ENCODE peak calls at places on chromosomes 13 and 19, in four cellular contexts. B, J, E and Z are unnamed samples.

GRCh38 chr13:81540777-81541176 is 1199.9 kb upstream of the SPRY2 start:
- DNase-seq in B (peak), J (no peak), E (no peak), Z (peak)

GRCh38 chr19:45881082-45881908 is 4.6 kb downstream of the IRF2BP1 start:
- DNase-seq in B (no peak), J (no peak), E (no peak), Z (no peak)

GRCh38 chr19:31066385-31066784 is 282.9 kb downstream of the TSHZ3 start:
- DNase-seq in B (no peak), J (no peak), E (no peak), Z (no peak)

GRCh38 chr13:98307744-98308524 is 130.9 kb upstream of the RNF113B start:
- DNase-seq in B (no peak), J (no peak), E (no peak), Z (no peak)

GRCh38 chr13:37868691-37869505 is 674 bp downstream of the TRPC4 start:
- DNase-seq in B (no peak), J (no peak), E (no peak), Z (peak)

GRCh38 chr13:71968025-71968424 is 101.0 kb upstream of the DACH1 start:
- DNase-seq in B (no peak), J (no peak), E (no peak), Z (peak)

GRCh38 chr13:65943024-65943423 is 1287.1 kb downstream of the PCDH9 start:
- DNase-seq in B (no peak), J (no peak), E (no peak), Z (no peak)

GRCh38 chr13:36046672-36047071 is 84.5 kb downstream of the DCLK1 start:
- DNase-seq in B (no peak), J (no peak), E (no peak), Z (no peak)

GRCh38 chr13:81058916-81059290 is 718.0 kb upstream of the SPRY2 start:
- DNase-seq in B (no peak), J (no peak), E (no peak), Z (no peak)

GRCh38 chr13:45749026-45749759 is 47.1 kb downstream of the CBY2 start:
- DNase-seq in B (no peak), J (no peak), E (no peak), Z (no peak)

GRCh38 chr13:30457306-30457891 is 8.3 kb downstream of the HMGB1 start:
- DNase-seq in B (no peak), J (no peak), E (no peak), Z (no peak)

DNA sequence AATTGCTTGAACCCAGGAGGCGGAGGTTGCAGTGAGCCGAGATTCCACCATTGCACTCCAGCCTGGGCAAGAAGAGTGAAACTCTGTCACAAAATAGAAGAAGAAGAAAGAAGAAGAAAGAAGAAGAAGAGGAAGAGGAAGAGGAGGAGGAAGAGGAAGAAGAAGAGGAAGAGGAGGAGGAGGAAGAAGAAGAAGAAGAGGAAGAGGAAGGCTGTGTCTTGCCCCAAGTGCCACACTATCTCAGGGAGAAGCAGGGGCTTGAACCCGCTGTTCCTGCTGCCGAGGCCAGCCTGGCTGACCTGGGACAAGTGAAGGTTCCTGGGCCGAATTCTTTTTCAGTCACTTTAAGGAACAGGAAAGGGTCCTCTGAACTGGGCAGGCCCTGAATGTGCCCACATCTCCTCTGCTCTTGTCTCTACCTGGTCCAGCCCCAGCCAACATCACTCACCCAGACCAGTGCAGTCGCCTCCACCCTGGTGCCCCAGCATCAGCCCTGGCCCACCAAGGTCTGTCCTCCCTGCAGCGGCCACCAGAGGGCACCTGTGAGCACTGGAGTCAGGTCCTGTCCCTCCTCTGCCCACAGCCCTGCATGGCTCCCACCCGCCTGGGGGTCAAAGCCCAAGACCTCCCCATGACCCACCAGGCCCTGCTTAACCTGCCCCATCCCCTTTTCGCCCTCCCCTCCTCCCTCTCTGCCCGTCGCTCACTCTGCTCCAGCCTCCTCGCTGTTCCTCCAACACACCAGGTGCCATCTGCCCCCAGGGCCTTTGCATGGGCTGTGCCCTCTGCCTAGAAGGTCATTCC is 20.0 kb downstream of the TICAM1 start:
- DNase-seq in B (peak), J (peak), E (no peak), Z (peak)
- TF ChIP-seq POLR2AphosphoS5 in B (no peak), J (no peak), E (no peak), Z (no peak)

GRCh38 chr19:50772408-50773311 is 2.4 kb downstream of the GPR32 start:
- DNase-seq in B (no peak), J (peak), E (no peak), Z (peak)
- TF ChIP-seq JUNB in B (no peak), J (no peak), E (no peak), Z (no peak)

DNA sequence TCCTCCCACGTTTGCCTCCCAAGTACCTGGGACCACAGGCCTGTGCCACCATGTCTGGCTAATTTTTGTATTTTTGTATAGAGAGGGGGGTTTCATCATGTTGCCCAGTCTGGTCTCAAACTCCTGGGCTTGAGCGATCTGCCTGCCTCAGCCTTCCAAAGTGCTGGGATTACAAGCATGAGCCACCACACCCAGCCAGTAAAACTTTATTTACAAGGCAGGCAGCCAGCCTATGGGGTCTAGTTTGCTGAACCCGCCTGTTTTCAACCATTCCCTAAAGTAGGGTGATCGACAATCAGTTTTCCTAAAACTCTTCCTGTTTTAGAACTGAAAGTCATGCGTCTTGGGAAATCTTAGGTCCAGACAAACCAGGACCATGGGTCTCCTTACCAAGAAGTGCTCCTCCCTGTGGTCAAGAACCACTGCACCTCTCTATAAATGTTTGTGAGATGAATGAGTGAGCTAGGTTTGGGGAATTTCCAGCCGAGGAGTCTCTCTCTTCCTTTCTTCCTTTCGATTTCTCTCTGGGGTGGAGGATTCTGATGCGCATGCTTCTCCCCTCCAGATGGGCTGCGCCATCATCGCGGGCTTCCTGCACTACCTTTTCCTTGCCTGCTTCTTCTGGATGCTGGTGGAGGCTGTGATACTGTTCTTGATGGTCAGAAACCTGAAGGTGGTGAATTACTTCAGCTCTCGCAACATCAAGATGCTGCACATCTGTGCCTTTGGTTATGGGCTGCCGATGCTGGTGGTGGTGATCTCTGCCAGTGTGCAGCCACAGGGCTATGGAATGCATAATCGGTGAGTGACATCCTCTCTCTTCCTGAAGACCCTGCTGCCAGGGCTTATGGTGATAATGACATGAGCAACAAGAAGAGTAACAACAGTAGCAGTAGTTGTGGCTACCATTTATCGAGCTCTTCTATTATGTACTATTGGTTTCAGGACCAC is 38.7 kb downstream of the ADGRE1 start:
- DNase-seq in B (no peak), J (no peak), E (peak), Z (peak)
- TF ChIP-seq CTCF in B (no peak), J (peak), E (peak), Z (no peak)

GRCh38 chr19:2242811-2243210 is 6.2 kb downstream of the SF3A2 start:
- DNase-seq in B (no peak), J (no peak), E (no peak), Z (no peak)
- TF ChIP-seq POLR2AphosphoS5 in B (no peak), J (no peak), E (no peak), Z (no peak)

GRCh38 chr13:53501387-53501786 is 472.8 kb downstream of the OLFM4 start:
- DNase-seq in B (no peak), J (no peak), E (no peak), Z (no peak)
- TF ChIP-seq JUNB in B (no peak), J (no peak), E (peak), Z (no peak)

GRCh38 chr19:42635233-42635539 is 40.5 kb upstream of the CEACAM8 start:
- DNase-seq in B (no peak), J (no peak), E (no peak), Z (no peak)
- TF ChIP-seq CTCF in B (no peak), J (no peak), E (no peak), Z (no peak)

GRCh38 chr19:1956868-1957492 is 16.0 kb downstream of the CSNK1G2 start:
- DNase-seq in B (no peak), J (no peak), E (no peak), Z (peak)
- TF ChIP-seq POLR2AphosphoS5 in B (no peak), J (no peak), E (no peak), Z (no peak)

GRCh38 chr19:47481460-47482052 is 2.5 kb downstream of the KPTN start:
- DNase-seq in B (no peak), J (no peak), E (no peak), Z (no peak)

GRCh38 chr19:47483200-47483599 is 819 bp downstream of the KPTN start:
- DNase-seq in B (no peak), J (no peak), E (no peak), Z (no peak)

GRCh38 chr19:47476438-47476972 is 4.8 kb upstream of the SLC8A2 start:
- DNase-seq in B (no peak), J (no peak), E (no peak), Z (no peak)

GRCh38 chr19:47480658-47481057 is 3.4 kb downstream of the KPTN start:
- DNase-seq in B (no peak), J (no peak), E (no peak), Z (no peak)

GRCh38 chr19:47479701-47480503 is 4.1 kb downstream of the KPTN start:
- DNase-seq in B (no peak), J (peak), E (no peak), Z (peak)
- TF ChIP-seq JUNB in B (no peak), J (no peak), E (no peak), Z (no peak)